ENCODE peak calls at places on chromosomes 5 and 9, in ten cellular contexts. X, R, Q, M, H, A, D, F, E and N are unnamed samples.

GRCh38 chr5:180541710-180542109 is 47.5 kb downstream of the CNOT6 start:
- DNase-seq in Q (no peak), E (no peak), F (no peak), M (no peak), H (no peak), R (no peak), D (no peak), A (no peak), X (no peak), N (no peak)

GRCh38 chr5:43037929-43038510 is 2.1 kb downstream of the ANXA2R start:
- DNase-seq in D (no peak), H (no peak), F (no peak), Q (no peak), E (no peak), X (no peak), M (no peak), A (no peak), R (no peak), N (no peak)

GRCh38 chr5:149490599-149491187 is 60.5 kb downstream of the CSNK1A1 start:
- DNase-seq in E (no peak), F (no peak), Q (no peak), R (no peak), M (no peak), D (no peak), H (no peak), A (no peak), X (no peak), N (no peak)

GRCh38 chr5:143402464-143403356 is 776 bp downstream of the NR3C1 start:
- DNase-seq in M (no peak), H (peak), R (peak), F (no peak), Q (peak), X (peak), A (no peak), E (peak), D (peak), N (peak)

GRCh38 chr5:118029807-118030206 is 958.5 kb downstream of the DTWD2 start:
- DNase-seq in E (no peak), X (no peak), H (no peak), A (no peak), R (no peak), F (no peak), M (no peak), Q (no peak), D (no peak), N (no peak)

GRCh38 chr9:90107864-90108263 is 503.1 kb downstream of the GADD45G start:
- DNase-seq in E (no peak), D (no peak), Q (no peak), X (no peak), F (no peak), M (no peak), R (no peak), A (no peak), H (no peak), N (no peak)

GRCh38 chr5:140310434-140310833 is 7.5 kb upstream of the PFDN1 start:
- DNase-seq in F (no peak), E (no peak), A (no peak), Q (no peak), H (no peak), D (no peak), M (no peak), R (no peak), X (no peak), N (no peak)

GRCh38 chr5:125209650-125210049 is 463.2 kb upstream of the ZNF608 start:
- DNase-seq in R (no peak), H (no peak), F (no peak), E (no peak), D (no peak), Q (no peak), M (no peak), A (no peak), X (no peak), N (no peak)

GRCh38 chr9:88971131-88971960 is 19.9 kb upstream of the S1PR3 start:
- DNase-seq in D (no peak), H (peak), E (no peak), R (no peak), Q (peak), X (no peak), M (no peak), F (no peak), A (no peak), N (no peak)

GRCh38 chr9:121354141-121354540 is 15.9 kb downstream of the STOM start:
- DNase-seq in M (no peak), F (no peak), X (no peak), H (peak), A (no peak), D (no peak), Q (no peak), E (no peak), R (no peak), N (no peak)

GRCh38 chr5:6090838-6091237 is 287.5 kb downstream of the MED10 start:
- DNase-seq in F (no peak), H (no peak), M (no peak), A (no peak), D (no peak), R (no peak), Q (no peak), E (no peak), X (no peak), N (no peak)

GRCh38 chr9:14212116-14212515 is 101.8 kb downstream of the NFIB start:
- DNase-seq in Q (no peak), R (no peak), H (no peak), A (peak), F (no peak), E (no peak), D (no peak), X (no peak), M (no peak), N (no peak)

GRCh38 chr5:124103671-124104070 is 591.7 kb downstream of the CSNK1G3 start:
- DNase-seq in H (no peak), A (no peak), Q (no peak), D (no peak), R (no peak), E (no peak), F (no peak), M (no peak), X (no peak), N (no peak)

GRCh38 chr5:1488882-1489680 is 34.7 kb downstream of the LPCAT1 start:
- DNase-seq in M (no peak), R (no peak), X (no peak), F (peak), Q (no peak), E (no peak), H (no peak), A (peak), D (no peak), N (no peak)

GRCh38 chr5:27015758-27016157 is 22.6 kb downstream of the CDH9 start:
- DNase-seq in M (no peak), Q (no peak), D (no peak), F (no peak), E (no peak), R (no peak), H (no peak), X (no peak), A (no peak), N (no peak)

GRCh38 chr9:35839926-35840325 is 10.9 kb downstream of the TMEM8B start:
- DNase-seq in E (no peak), F (no peak), Q (no peak), A (no peak), R (no peak), H (no peak), X (no peak), M (no peak), D (peak), N (no peak)

GRCh38 chr5:174723979-174724483 is 351 bp upstream of the MSX2 start:
- DNase-seq in X (no peak), F (no peak), R (no peak), A (no peak), H (no peak), Q (no peak), E (no peak), D (peak), M (peak), N (no peak)
- TF ChIP-seq CTCF in X (no peak), F (no peak), R (no peak), A (no peak), H (no peak), Q (no peak), E (no peak), D (no peak), M (no peak), N (no peak)

DNA sequence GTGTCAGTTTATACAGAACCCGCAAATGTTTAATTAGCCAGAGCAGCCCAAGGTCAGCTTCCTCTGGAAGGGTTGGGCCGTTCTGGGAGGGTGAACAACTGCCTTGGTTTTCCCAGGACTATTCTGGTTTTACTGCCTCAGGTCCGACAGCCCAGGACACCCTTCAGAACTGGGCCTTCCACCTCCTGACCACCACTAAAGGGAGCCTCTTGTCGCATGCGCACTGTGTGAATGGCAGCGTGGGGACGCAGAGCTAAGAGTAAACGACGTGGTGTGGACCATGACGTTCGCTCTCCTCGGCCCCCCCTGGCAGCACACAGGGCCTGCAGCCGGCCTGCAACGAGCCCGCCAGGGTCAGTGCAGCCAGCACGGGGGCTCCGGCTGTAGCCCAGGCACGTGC is 214.9 kb downstream of the FANCC start:
- DNase-seq in H (no peak), X (no peak), A (no peak), R (peak), M (no peak), E (no peak), F (no peak), D (no peak), Q (no peak), N (no peak)
- TF ChIP-seq CTCF in H (no peak), X (no peak), A (no peak), R (no peak), M (no peak), E (no peak), F (no peak), D (no peak), Q (no peak), N (no peak)

GRCh38 chr5:110441035-110441434 is 285.4 kb downstream of the TMEM232 start:
- DNase-seq in Q (no peak), D (no peak), R (no peak), E (peak), X (no peak), F (peak), A (no peak), M (peak), H (no peak), N (no peak)
- TF ChIP-seq CTCF in Q (peak), D (no peak), R (peak), E (no peak), X (peak), F (peak), A (peak), M (peak), H (no peak), N (peak)

GRCh38 chr5:178331491-178331981 is 98.9 kb upstream of the PHYKPL start:
- DNase-seq in E (no peak), M (no peak), D (peak), Q (no peak), F (no peak), R (peak), A (no peak), H (peak), X (peak), N (no peak)

GRCh38 chr5:178334856-178335255 is 102.3 kb upstream of the PHYKPL start:
- DNase-seq in H (no peak), E (no peak), M (no peak), D (peak), X (no peak), A (no peak), F (no peak), R (peak), Q (no peak), N (no peak)

GRCh38 chr5:178330791-178331404 is 98.3 kb upstream of the PHYKPL start:
- DNase-seq in M (no peak), H (no peak), E (no peak), A (no peak), F (no peak), Q (no peak), X (no peak), R (peak), D (no peak), N (no peak)

GRCh38 chr5:178333821-178334481 is 101.3 kb upstream of the PHYKPL start:
- DNase-seq in D (peak), X (no peak), H (no peak), M (no peak), R (peak), A (no peak), Q (no peak), F (no peak), E (peak), N (no peak)

DNA sequence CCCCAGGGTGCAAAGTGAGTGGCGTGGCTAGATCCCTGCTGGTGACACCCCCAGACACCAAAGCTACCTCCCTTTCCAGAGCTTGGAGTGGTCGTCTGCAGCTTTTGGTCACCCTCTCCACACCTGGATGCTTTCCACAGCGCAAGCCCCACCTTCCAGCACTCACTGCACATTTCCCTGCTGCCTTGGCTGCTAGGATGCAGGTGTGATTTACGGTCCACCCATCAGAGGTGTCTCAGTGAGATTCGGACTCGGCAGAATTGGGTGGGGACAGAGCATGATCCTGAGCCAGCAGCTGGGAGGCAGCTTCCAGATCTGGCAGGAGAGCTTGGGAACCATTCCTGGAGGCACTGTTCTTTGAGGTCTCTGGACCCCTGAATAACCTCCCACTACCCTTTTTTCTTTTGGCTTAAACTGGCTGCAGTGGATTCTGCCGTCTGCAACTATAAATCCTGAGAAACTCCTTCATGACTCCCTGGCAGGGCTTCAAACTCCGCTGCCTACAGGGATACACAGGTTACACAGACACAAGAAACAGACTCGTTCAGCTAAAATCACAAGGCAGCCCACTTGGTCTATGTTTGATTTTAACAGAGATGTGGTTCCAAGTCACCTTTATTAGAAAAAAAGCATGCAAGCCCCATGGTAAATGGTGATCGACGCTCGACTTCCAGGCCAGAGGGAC is 99.6 kb upstream of the PHYKPL start:
- DNase-seq in X (no peak), A (no peak), E (no peak), M (no peak), R (peak), H (no peak), D (no peak), Q (no peak), F (no peak), N (no peak)
- TF ChIP-seq CTCF in X (no peak), A (no peak), E (no peak), M (no peak), R (no peak), H (no peak), D (no peak), Q (no peak), F (no peak), N (no peak)

DNA sequence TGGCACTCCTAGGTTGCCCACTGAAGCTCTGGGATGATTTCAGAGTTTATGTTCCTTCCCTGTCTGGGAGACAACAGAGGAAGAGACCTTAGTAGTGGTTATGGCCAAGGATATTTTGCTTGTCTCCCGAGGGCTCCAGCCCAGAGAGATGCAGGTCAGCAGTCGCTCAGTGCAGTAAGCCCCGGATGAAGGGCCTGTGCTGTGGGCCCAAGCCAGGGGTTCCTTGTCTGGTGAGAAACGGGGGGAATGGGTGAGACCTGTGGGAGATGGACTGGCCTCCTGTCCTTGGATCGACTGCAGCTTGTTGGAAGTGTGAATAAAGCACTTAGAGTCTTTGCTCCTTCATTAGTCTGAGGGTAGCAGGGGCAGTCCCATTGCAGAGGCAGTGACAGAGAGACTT is 260.7 kb upstream of the RIOK2 start:
- DNase-seq in F (no peak), R (no peak), A (no peak), D (no peak), X (no peak), M (no peak), Q (no peak), E (no peak), H (no peak), N (no peak)
- TF ChIP-seq CTCF in F (no peak), R (no peak), A (no peak), D (no peak), X (no peak), M (no peak), Q (no peak), E (no peak), H (no peak), N (no peak)